ENCODE peak calls at places on chromosomes 5 and 9, in seven cellular contexts. W is H1, V is HCT116, T is GM12878, N is SK-N-SH, P is HepG2, J is K562. A is an unnamed sample.

GRCh38 chr5:95835682-95836405 is 13.3 kb upstream of the GLRX start:
- DNase-seq in V (no peak), N (no peak), W (no peak), J (no peak), P (no peak), T (no peak), A (no peak)

GRCh38 chr9:104280711-104281110 is 186.6 kb downstream of the SMC2 start:
- DNase-seq in P (no peak), V (no peak), N (no peak), W (no peak), T (no peak), J (no peak), A (no peak)

GRCh38 chr9:97307091-97307490 is 368 bp upstream of the CCDC180 start:
- DNase-seq in N (peak), W (peak), P (no peak), J (peak), V (no peak), T (no peak), A (no peak)

GRCh38 chr5:158995694-158996173 is 104.0 kb downstream of the EBF1 start:
- DNase-seq in N (no peak), V (no peak), W (no peak), P (no peak), J (no peak), T (no peak), A (no peak)

GRCh38 chr5:94632024-94632423 is 13.6 kb downstream of the SLF1 start:
- DNase-seq in P (no peak), N (no peak), W (no peak), V (no peak), J (no peak), T (peak), A (no peak)

GRCh38 chr5:98962587-98962986 is 33.8 kb upstream of the CHD1 start:
- DNase-seq in V (no peak), T (no peak), P (no peak), J (no peak), W (no peak), N (no peak), A (no peak)

GRCh38 chr9:93185261-93186150 is 1.6 kb downstream of the WNK2 start:
- DNase-seq in N (peak), T (no peak), W (peak), V (no peak), J (no peak), P (no peak), A (no peak)

GRCh38 chr9:5787220-5787619 is 45.7 kb downstream of the ERMP1 start:
- DNase-seq in V (no peak), P (no peak), J (no peak), N (no peak), W (no peak), T (no peak), A (no peak)

GRCh38 chr5:128478386-128479368 is 59.4 kb downstream of the FBN2 start:
- DNase-seq in V (no peak), N (no peak), T (no peak), J (no peak), P (no peak), W (no peak), A (no peak)

GRCh38 chr9:21836437-21837161 is 34.2 kb downstream of the MTAP start:
- DNase-seq in T (no peak), P (peak), N (no peak), W (no peak), J (no peak), V (peak), A (no peak)

GRCh38 chr5:164497665-164498064 is 992.2 kb downstream of the MAT2B start:
- DNase-seq in J (no peak), N (no peak), V (no peak), P (no peak), T (no peak), W (no peak), A (no peak)

GRCh38 chr9:37899041-37899440 is 4.9 kb downstream of the SLC25A51 start:
- DNase-seq in W (no peak), V (no peak), P (no peak), J (no peak), T (no peak), N (no peak), A (no peak)

GRCh38 chr5:34040411-34040810 is 2.6 kb downstream of the C1QTNF3 start:
- DNase-seq in T (no peak), P (no peak), J (no peak), V (no peak), W (no peak), N (no peak), A (no peak)

GRCh38 chr5:97501965-97502305 is 318.9 kb upstream of the RIOK2 start:
- DNase-seq in J (no peak), P (no peak), V (no peak), W (no peak), N (no peak), T (no peak), A (no peak)

GRCh38 chr5:142334548-142334947 is 9.7 kb upstream of the SPRY4 start:
- DNase-seq in J (no peak), T (no peak), V (no peak), P (no peak), N (no peak), W (no peak), A (no peak)

GRCh38 chr5:173878224-173878967 is 9.8 kb upstream of the CPEB4 start:
- DNase-seq in J (no peak), N (no peak), P (peak), W (no peak), V (no peak), T (no peak), A (peak)

DNA sequence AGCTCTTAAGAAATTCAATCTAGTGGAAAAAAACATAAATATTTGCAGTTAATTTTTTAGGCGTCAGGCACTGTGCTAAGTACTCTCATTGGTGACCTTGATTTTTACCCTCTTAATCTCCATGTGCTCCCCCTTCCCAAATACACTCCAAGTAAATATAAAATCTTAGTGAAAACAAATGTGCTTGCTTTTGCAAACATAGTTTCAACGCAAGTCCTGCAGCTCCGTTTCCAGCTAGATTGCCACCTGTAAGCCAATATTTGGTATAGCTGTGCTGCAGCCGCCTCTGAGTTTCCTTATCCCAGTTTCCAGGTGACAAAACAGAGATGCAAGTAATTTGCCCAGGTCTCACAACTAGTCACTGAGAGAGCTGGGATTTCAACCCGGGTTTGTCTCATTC is 1.9 kb upstream of the MTMR12 start:
- DNase-seq in N (no peak), W (no peak), T (no peak), V (no peak), P (peak), J (no peak), A (peak)
- TF ChIP-seq JUND in N (no peak), W (no peak), T (no peak), V (no peak), P (no peak), J (no peak), A (no peak)

GRCh38 chr9:30020161-30020560 is 2364.3 kb upstream of the ACO1 start:
- DNase-seq in W (no peak), T (no peak), P (no peak), J (no peak), N (no peak), V (no peak), A (no peak)

GRCh38 chr9:30012622-30013021 is 2371.8 kb upstream of the ACO1 start:
- DNase-seq in N (no peak), T (no peak), W (no peak), P (no peak), V (no peak), J (no peak), A (no peak)

DNA sequence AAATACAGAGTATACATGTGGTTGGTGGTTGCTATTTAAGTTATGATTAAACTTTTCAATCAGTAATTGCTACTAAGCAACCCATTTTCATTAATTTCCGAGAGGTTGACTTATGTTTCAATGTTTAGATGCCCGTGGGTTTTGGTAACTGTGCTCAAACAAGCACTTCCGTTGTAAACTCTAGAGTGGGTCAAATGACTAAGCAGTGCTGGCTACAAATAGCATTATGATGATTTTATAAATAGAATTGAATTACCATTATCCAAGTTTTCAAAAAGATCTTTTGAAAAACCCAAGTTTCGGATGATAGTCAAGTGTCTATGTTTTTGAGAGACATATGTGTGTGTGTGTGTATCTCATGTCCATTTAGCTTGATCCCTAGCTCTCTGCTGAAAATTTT is 2369.4 kb upstream of the ACO1 start:
- DNase-seq in W (no peak), J (no peak), V (no peak), T (no peak), P (no peak), N (no peak), A (no peak)
- TF ChIP-seq JUND in W (no peak), J (no peak), V (no peak), T (no peak), P (no peak), N (no peak), A (no peak)

GRCh38 chr5:166758151-166758550 is 1533.3 kb upstream of the WWC1 start:
- DNase-seq in W (no peak), V (no peak), T (no peak), N (no peak), J (no peak), P (no peak), A (no peak)
- TF ChIP-seq JUND in W (no peak), V (no peak), T (no peak), N (no peak), J (no peak), P (no peak), A (no peak)

GRCh38 chr5:148311516-148311915 is 707 bp upstream of the SPINK7 start:
- DNase-seq in P (no peak), W (no peak), N (no peak), V (no peak), J (no peak), T (no peak), A (no peak)

GRCh38 chr5:148309746-148310145 is 2.5 kb upstream of the SPINK7 start:
- DNase-seq in T (no peak), N (no peak), P (no peak), W (no peak), V (no peak), J (no peak), A (no peak)

GRCh38 chr5:148312159-148312558 is at the start of gene SPINK7:
- DNase-seq in T (no peak), N (no peak), W (no peak), J (no peak), P (no peak), V (no peak), A (no peak)

GRCh38 chr5:148309019-148309418 is 3.2 kb upstream of the SPINK7 start:
- DNase-seq in V (no peak), W (no peak), P (no peak), N (no peak), J (no peak), T (no peak), A (no peak)

DNA sequence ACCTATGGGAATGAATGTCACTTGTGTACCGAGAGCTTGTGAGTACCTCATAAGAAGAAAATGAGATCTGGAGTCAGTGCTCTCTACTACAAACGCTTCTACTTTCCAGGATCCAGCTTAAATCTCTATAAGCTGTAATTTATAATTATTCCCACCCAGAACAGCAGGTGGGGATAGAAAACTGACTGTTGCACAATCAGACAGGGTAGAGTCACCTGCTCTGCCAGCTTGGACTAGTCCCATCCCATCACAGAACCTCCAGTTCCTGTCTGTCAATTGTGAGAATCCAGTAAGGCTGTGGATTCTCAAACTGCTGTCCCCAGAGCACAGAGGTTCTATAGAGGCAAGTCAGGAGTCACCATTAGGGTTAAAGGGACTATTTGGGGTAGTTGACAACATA is 2.0 kb downstream of the SPINK7 start:
- DNase-seq in J (no peak), W (no peak), V (no peak), T (no peak), P (no peak), N (no peak), A (peak)
- TF ChIP-seq JUND in J (no peak), W (no peak), V (no peak), T (no peak), P (no peak), N (no peak), A (no peak)

DNA sequence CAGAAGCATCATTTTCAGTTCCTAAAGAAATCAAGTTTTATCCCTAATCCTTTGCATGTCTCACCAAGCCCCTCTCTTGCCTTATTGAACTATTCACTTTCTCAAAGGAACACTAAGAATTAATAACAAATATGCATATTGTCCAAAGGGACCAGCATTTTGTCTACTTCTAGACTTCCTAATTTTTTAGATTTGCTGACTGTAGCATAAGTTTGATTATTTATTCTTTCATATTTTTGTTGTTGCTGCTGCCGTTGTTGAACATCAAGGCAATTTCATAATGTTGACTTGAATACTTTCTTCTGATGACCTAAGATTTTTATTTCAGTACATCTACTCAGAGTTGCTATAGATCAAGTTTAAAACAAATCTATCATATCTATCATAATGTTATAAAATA is 111.2 kb upstream of the HAPLN1 start:
- DNase-seq in N (no peak), J (no peak), V (no peak), P (no peak), T (no peak), W (no peak), A (no peak)
- TF ChIP-seq JUND in N (no peak), J (no peak), V (no peak), P (no peak), T (no peak), W (no peak), A (no peak)

GRCh38 chr5:150106669-150107068 is 20.3 kb upstream of the CSF1R start:
- DNase-seq in W (no peak), N (no peak), P (no peak), J (no peak), T (no peak), V (no peak), A (no peak)
- TF ChIP-seq JUND in W (no peak), N (no peak), P (no peak), J (no peak), T (no peak), V (no peak), A (no peak)

DNA sequence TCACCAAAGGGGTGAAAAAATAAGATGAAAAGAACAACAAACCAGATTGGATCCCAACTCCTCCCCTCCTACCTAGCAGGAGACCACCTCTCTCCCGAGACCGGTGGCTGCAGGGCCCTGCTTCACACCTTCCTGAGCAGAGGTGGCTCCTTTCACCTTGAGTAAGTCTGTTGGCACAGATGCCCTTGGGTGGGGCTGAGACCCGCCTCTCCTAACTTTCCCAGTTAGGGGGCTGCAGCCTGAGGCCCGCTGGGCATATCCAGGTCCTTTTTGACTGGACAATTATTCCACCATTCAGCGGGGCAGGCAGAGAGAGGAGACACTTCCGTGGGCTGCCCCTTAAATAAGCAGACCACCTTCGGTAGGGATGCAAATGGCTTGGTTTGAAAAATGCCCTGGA is 1.3 kb downstream of the SLC25A48 start:
- DNase-seq in J (no peak), N (no peak), W (peak), T (no peak), P (no peak), V (no peak), A (no peak)
- TF ChIP-seq JUND in J (no peak), N (no peak), W (no peak), T (no peak), P (no peak), V (no peak), A (no peak)